ENCODE peak calls at places on chromosomes 2 and 18, in five cellular contexts. R, L, M, C and I are unnamed samples.

GRCh38 chr2:109402180-109402579 is 211.6 kb downstream of the SEPTIN10 start:
- DNase-seq in R (no peak), M (no peak), L (no peak), C (peak; percentile 27), I (no peak)

GRCh38 chr2:160064916-160065315 is 2.5 kb upstream of the PLA2R1 start:
- DNase-seq in M (no peak), L (no peak), C (no peak), R (no peak), I (no peak)

GRCh38 chr18:46386788-46387187 is 270.2 kb downstream of the LOXHD1 start:
- DNase-seq in C (no peak), R (no peak), M (no peak), L (peak; percentile 64), I (no peak)

GRCh38 chr2:83991992-83992391 is 467.1 kb downstream of the SUCLG1 start:
- DNase-seq in M (no peak), L (no peak), C (no peak), R (no peak), I (no peak)

GRCh38 chr2:127675335-127676261 is at the start of gene LIMS2:
- DNase-seq in L (peak; percentile 74), R (peak; percentile 46), C (no peak), M (no peak), I (peak; percentile 30)

GRCh38 chr2:235043762-235044500 is 92.1 kb downstream of the SH3BP4 start:
- DNase-seq in C (no peak), L (no peak), M (no peak), R (peak; percentile 67), I (no peak)

GRCh38 chr18:54712758-54713157 is 115.5 kb upstream of the RAB27B start:
- DNase-seq in R (no peak), M (no peak), L (no peak), C (no peak), I (peak; percentile 61)

GRCh38 chr18:2932247-2933181 is 80.4 kb downstream of the LPIN2 start:
- DNase-seq in R (no peak), C (no peak), L (peak; percentile 66), M (no peak), I (no peak)

GRCh38 chr18:63412949-63413348 is 9.3 kb downstream of the VPS4B start:
- DNase-seq in M (no peak), C (no peak), L (no peak), R (no peak), I (no peak)

GRCh38 chr18:45839415-45840395 is 14.2 kb downstream of the SIGLEC15 start:
- DNase-seq in M (no peak), L (no peak), C (peak; percentile 59), R (no peak), I (peak; percentile 38)

GRCh38 chr18:57922885-57923284 is 119.8 kb upstream of the ATP8B1 start:
- DNase-seq in L (no peak), R (no peak), C (no peak), M (no peak), I (no peak)

GRCh38 chr18:4453712-4454547 is 1.2 kb downstream of the DLGAP1 start:
- DNase-seq in R (no peak), L (no peak), M (no peak), C (no peak), I (no peak)

GRCh38 chr2:16059393-16060016 is 119.2 kb downstream of the MYCN start:
- DNase-seq in M (no peak), R (no peak), C (no peak), L (no peak), I (no peak)

GRCh38 chr2:202031261-202031986 is 2.2 kb upstream of the FZD7 start:
- DNase-seq in L (no peak), R (no peak), C (no peak), M (no peak), I (no peak)

GRCh38 chr2:148969585-148970180 is 68.8 kb upstream of the LYPD6B start:
- DNase-seq in C (no peak), L (no peak), M (no peak), R (no peak), I (no peak)

GRCh38 chr2:156719036-156719435 is 282.9 kb downstream of the GPD2 start:
- DNase-seq in M (no peak), L (no peak), R (no peak), C (no peak), I (no peak)

GRCh38 chr2:167186465-167186864 is 298.2 kb downstream of the XIRP2 start:
- DNase-seq in R (no peak), L (no peak), C (no peak), M (no peak), I (no peak)

GRCh38 chr2:144027593-144027992 is 492.3 kb downstream of the ZEB2 start:
- DNase-seq in R (no peak), M (no peak), C (no peak), L (no peak), I (no peak)

GRCh38 chr2:120020554-120020953 is 7.7 kb downstream of the EPB41L5 start:
- DNase-seq in M (no peak), L (no peak), R (no peak), C (no peak), I (no peak)

GRCh38 chr18:62957885-62958472 is 242.6 kb downstream of the PHLPP1 start:
- DNase-seq in C (peak; percentile 70), M (no peak), L (peak; percentile 46), R (peak; percentile 43), I (peak; percentile 83)

GRCh38 chr2:48270209-48270608 is 259.7 kb upstream of the STON1 start:
- DNase-seq in C (no peak), L (no peak), R (no peak), M (no peak), I (no peak)

DNA sequence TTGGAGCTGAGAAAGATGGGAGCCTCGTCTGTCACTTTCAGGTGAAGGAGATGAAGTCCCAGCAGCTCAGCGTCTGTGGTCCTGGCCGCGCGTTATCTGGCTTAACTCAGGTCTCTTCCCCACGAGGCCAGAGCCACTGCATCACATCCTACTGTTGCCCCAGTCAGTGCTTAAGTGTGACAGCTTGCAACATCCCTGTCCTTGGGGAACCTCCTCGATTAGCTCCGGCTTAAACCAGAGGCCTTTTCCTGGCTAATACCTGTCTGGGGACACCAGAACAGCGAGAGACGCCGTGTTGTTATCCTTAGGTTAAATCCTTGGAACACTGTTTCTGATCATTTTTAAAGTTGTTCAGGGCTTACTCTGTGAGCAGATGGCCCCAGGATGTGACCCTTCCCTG is 61.3 kb upstream of the SPP2 start:
- DNase-seq in R (no peak), L (no peak), C (peak; percentile 96), M (no peak), I (no peak)
- H3K4me3 ChIP-seq in R (no peak overlapping the region), L (no peak overlapping the region), C (no peak overlapping the region), M (no peak overlapping the region), I (no peak overlapping the region)

GRCh38 chr18:47997338-47997780 is 66.9 kb upstream of the SMAD2 start:
- DNase-seq in M (no peak), R (no peak), C (peak; percentile 90), L (no peak), I (no peak)
- TF ChIP-seq CTCF in M (no peak), R (no peak), C (peak; percentile 89), L (peak; percentile 22), I (no peak)

DNA sequence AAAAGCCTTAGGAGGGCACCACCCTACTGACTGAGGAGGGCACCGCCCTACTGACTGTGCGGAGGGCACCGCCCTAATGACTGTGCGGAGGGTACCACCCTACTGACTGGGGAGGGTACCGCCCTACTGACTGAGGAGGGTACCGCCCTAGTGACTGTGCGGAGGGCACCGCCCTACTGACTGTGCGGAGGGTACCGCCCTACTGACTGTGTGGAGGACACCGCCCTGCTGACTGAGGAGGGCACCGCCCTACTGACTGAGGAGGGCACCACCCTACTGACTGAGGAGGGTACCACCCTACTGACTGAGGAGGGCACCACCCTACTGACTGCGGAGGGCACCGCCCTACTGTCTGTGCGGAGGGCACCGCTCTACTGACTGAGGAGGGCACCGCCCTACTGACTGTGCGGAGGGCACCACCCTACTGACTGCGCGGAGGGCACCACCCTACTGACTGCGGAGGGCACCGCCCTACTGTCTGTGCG is 150.2 kb upstream of the NFATC1 start:
- DNase-seq in R (no peak), L (no peak), C (no peak), M (no peak), I (peak; percentile 8)
- H3K4me3 ChIP-seq in R (no peak overlapping the region), L (no peak overlapping the region), C (no peak overlapping the region), M (no peak overlapping the region), I (no peak overlapping the region)

GRCh38 chr2:178419123-178419522 is 31.9 kb downstream of the PRKRA start:
- DNase-seq in C (no peak), L (no peak), R (no peak), M (no peak), I (no peak)
- TF ChIP-seq CTCF in C (peak; percentile 14), L (no peak), R (no peak), M (no peak), I (no peak)

GRCh38 chr18:12053312-12053711 is 40.3 kb upstream of the ANKRD62 start:
- DNase-seq in L (no peak), M (no peak), C (no peak), R (no peak), I (no peak)

GRCh38 chr18:12052866-12053265 is 40.8 kb upstream of the ANKRD62 start:
- DNase-seq in M (no peak), L (no peak), R (no peak), C (no peak), I (no peak)

GRCh38 chr18:12048010-12048826 is 45.4 kb upstream of the ANKRD62 start:
- DNase-seq in M (no peak), C (no peak), R (no peak), L (no peak), I (no peak)

GRCh38 chr18:12048827-12049175 is 44.8 kb upstream of the ANKRD62 start:
- DNase-seq in R (no peak), M (no peak), L (no peak), C (no peak), I (no peak)

DNA sequence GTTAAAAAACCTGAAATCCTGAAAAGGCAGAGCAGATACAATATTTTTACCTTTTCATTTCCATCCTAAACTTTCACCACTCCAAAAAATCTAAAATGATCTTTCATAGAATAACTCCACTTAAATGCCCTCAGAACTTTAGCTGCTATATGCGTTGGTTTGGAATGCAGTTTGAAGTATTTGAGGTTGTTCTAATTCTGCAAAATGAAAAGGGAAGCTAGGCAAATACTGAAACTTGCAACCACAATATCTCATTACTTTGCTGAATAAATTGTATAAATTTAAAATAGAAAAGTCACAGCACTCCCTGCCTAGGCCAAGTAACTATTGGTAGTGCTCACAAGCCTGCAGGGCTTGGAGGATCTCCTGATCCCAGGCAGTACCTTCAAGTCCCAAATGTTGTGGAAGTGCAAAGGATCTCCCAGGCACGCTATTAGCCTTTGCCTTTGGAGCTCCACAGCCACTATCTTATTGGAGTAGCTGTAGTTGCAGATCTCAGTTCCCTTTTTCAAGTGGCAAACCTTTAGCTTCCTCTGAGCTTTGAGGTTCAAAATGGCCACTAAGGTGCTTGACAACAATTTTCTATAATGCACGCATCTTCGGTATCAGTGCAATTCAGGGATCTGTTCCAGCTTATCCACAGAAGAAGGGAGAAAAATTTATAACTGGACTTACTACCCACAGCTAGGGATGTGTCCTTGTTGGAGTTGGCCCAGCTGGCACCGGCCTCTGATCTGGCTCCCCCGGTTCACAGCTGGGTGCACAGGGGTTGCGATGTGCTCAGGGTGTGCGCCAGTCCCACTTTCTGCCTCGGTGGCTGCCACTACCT is 43.4 kb upstream of the ANKRD62 start:
- DNase-seq in R (no peak), C (no peak), L (no peak), M (no peak), I (no peak)
- H3K4me3 ChIP-seq in R (no peak overlapping the region), C (no peak overlapping the region), L (no peak overlapping the region), M (no peak overlapping the region), I (no peak overlapping the region)

GRCh38 chr2:10058251-10059015 is 15.1 kb downstream of the KLF11 start:
- DNase-seq in R (no peak), C (no peak), L (no peak), M (no peak), I (peak; percentile 23)
- TF ChIP-seq CTCF in R (no peak), C (peak; percentile 24), L (no peak), M (no peak), I (no peak)